ENCODE peak calls at places on chromosomes 4 and X, in ten cellular contexts. J, A, V, X, Q, S, B, I, N and F are unnamed samples.

GRCh38 chrX:40721489-40722106 is 13.7 kb downstream of the MED14 start:
- DNase-seq in B (no peak), S (no peak), J (no peak), V (no peak), I (no peak), X (peak), N (no peak), A (no peak), Q (no peak), F (no peak)

GRCh38 chr4:16897991-16898827 is at the start of gene LDB2:
- DNase-seq in B (peak), N (peak), X (no peak), A (peak), V (no peak), I (peak), J (no peak), S (peak), Q (peak), F (no peak)

GRCh38 chrX:18210470-18210869 is 10.2 kb downstream of the BEND2 start:
- DNase-seq in Q (peak), N (no peak), V (no peak), I (no peak), J (no peak), A (no peak), X (no peak), S (peak), B (no peak), F (no peak)

GRCh38 chr4:168630445-168631187 is 133.8 kb downstream of the PALLD start:
- DNase-seq in I (no peak), J (no peak), Q (peak), N (no peak), X (peak), A (no peak), S (peak), B (no peak), V (no peak), F (peak)

GRCh38 chr4:77040265-77040664 is 35.5 kb downstream of the CCNI start:
- DNase-seq in N (no peak), I (no peak), V (no peak), X (peak), S (peak), B (no peak), J (no peak), Q (no peak), A (no peak), F (peak)

GRCh38 chrX:139560221-139560620 is 29.7 kb downstream of the F9 start:
- DNase-seq in J (no peak), A (no peak), V (no peak), X (no peak), Q (peak), N (no peak), I (no peak), B (no peak), S (peak), F (no peak)

GRCh38 chr4:62431513-62431912 is 1231.4 kb downstream of the ADGRL3 start:
- DNase-seq in Q (no peak), B (no peak), S (no peak), A (no peak), I (no peak), N (no peak), J (no peak), X (peak), V (no peak), F (no peak)

GRCh38 chrX:112211459-112211858 is 128.9 kb upstream of the TRPC5 start:
- DNase-seq in I (no peak), S (peak), N (no peak), J (no peak), X (peak), Q (no peak), A (no peak), V (no peak), B (no peak), F (no peak)

GRCh38 chr4:78627046-78627965 is 75.7 kb downstream of the ANXA3 start:
- DNase-seq in Q (no peak), S (peak), A (no peak), X (peak), J (no peak), N (no peak), I (no peak), B (no peak), V (no peak), F (peak)

GRCh38 chr4:100631281-100631968 is 113.6 kb upstream of the EMCN start:
- DNase-seq in Q (no peak), J (no peak), V (no peak), B (no peak), A (no peak), I (no peak), N (no peak), S (no peak), X (peak), F (no peak)

GRCh38 chr4:132642196-132642817 is 506.8 kb upstream of the PCDH10 start:
- DNase-seq in N (no peak), S (peak), B (no peak), J (no peak), A (no peak), X (peak), V (no peak), Q (peak), I (no peak), F (no peak)

GRCh38 chrX:136806891-136807410 is 26.2 kb upstream of the ARHGEF6 start:
- DNase-seq in B (no peak), Q (no peak), X (no peak), V (no peak), I (no peak), S (no peak), J (no peak), N (no peak), A (no peak), F (no peak)

GRCh38 chr4:152979731-152980330 is 43.7 kb downstream of the FHDC1 start:
- DNase-seq in B (no peak), A (no peak), Q (no peak), V (no peak), I (no peak), N (no peak), S (no peak), J (no peak), X (peak), F (no peak)

GRCh38 chrX:40108959-40109287 is 11.2 kb upstream of the BCOR start:
- DNase-seq in N (peak), S (peak), J (peak), Q (peak), V (no peak), A (no peak), I (peak), B (peak), X (peak), F (no peak)

GRCh38 chr4:108774809-108775530 is 12.1 kb upstream of the ETNPPL start:
- DNase-seq in X (no peak), S (no peak), I (no peak), N (peak), J (no peak), A (no peak), V (no peak), B (no peak), Q (no peak), F (no peak)

GRCh38 chrX:39453847-39454645 is 643.7 kb downstream of the BCOR start:
- DNase-seq in S (no peak), N (no peak), X (no peak), I (no peak), B (no peak), Q (no peak), V (no peak), A (no peak), J (no peak), F (no peak)

GRCh38 chrX:11555759-11556158 is 110.0 kb downstream of the ARHGAP6 start:
- DNase-seq in X (no peak), I (no peak), N (no peak), J (no peak), V (no peak), S (peak), Q (peak), A (no peak), B (no peak), F (no peak)

GRCh38 chr4:159358226-159358625 is 255.3 kb downstream of the RAPGEF2 start:
- DNase-seq in B (no peak), X (peak), I (no peak), S (peak), A (peak), Q (peak), N (no peak), V (no peak), J (no peak), F (peak)

GRCh38 chr4:139857021-139857420 is 191.4 kb downstream of the MGST2 start:
- DNase-seq in X (no peak), Q (no peak), S (peak), J (no peak), I (no peak), B (no peak), A (no peak), N (no peak), V (no peak), F (no peak)

GRCh38 chrX:45070116-45071007 is 130.3 kb downstream of the DIPK2B start:
- DNase-seq in X (peak), N (no peak), A (no peak), V (no peak), I (no peak), B (no peak), S (peak), Q (peak), J (no peak), F (peak)

DNA sequence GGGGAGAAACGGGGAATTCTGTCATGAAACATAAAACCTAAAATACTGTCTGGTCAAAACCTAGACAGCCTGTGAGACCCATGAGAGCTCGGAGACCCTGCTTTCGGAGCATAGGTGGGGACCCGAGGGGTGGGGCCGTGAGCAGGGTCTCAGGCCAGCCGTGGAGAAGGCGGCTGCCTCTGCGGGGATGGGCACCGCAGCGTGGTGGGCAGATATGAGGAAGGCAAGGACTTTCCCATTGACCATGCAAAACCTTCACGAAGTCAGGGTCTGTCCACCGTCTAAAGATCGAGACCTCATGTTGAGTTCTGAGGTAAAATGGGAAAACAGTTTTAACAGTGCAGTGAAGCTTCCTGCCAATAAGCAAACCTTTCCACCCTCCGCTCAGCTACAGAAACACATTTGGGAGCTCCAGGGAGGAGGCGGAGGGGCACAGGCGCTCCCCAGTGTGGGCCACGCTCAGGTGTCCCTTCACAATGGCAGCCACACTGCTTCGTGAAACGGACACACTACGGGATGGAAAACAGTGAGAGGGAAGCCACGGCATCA is 74.4 kb downstream of the SORBS2 start:
- DNase-seq in A (no peak), V (no peak), S (no peak), N (no peak), J (no peak), X (no peak), B (no peak), I (peak), Q (no peak), F (no peak)
- H3K4me3 ChIP-seq in A (no peak), V (peak), S (peak), N (no peak), J (no peak), X (no peak), B (no peak), I (no peak), Q (no peak), F (no peak)

GRCh38 chrX:124018031-124018430 is 56.5 kb downstream of the STAG2 start:
- DNase-seq in Q (no peak), B (no peak), A (no peak), S (no peak), V (no peak), X (no peak), I (no peak), J (no peak), N (no peak), F (no peak)
- TF ChIP-seq CTCF in Q (peak), B (no peak), A (no peak), S (peak), V (peak), X (peak), I (no peak), J (no peak), N (no peak), F (no peak)

DNA sequence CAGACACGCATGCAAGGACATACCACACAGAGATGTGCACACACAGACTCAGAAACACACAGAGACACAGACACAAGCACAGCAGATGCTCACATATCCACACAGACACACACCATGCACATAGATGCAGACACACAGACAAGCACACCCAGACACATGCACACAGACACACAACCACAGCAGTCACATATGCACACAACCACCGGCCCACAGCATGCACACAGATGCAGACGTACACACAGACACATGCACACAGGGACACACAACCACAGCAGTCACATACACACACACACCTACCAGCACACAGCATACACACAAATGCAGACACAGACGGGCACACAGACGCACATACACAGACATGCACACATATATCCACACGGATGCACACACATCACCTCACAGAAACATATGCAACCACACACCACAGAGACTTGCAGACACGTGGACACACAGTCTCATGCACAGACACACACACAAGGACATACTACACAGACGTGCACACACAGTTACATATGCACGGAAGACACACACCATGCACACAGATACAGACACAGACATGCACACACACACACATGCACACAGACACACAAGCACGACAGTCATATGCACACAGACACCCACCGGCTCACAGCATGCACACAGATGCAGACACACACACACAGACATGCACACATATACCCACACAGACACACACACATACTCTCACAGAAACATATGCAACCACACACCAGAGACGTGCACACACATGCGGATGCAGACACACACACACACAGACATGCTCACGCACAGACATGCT is 25.2 kb upstream of the SLC25A6 start:
- DNase-seq in S (no peak), V (no peak), B (no peak), Q (no peak), N (no peak), X (no peak), A (no peak), I (no peak), J (no peak), F (no peak)
- H3K4me3 ChIP-seq in S (no peak), V (no peak), B (no peak), Q (no peak), N (no peak), X (no peak), A (no peak), I (no peak), J (no peak), F (no peak)

DNA sequence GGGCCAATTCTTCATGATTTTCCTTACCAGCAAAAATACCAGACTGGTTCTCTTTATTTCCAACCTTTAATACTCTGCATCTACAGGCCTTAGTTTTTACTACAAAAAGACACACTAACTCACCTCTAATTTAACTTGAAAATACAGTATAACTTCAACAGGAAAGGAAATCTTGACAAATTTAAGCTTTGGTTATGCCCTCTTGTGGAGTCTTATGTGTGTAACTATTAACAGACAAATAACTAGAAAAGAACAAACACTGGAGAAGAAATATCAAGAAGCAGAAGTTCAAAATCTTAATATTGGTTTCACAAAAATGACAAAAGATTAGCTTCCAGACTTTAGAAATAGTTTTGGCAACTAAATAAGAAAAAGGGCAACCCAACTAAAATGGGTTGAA is 33.0 kb downstream of the PPA2 start:
- DNase-seq in V (no peak), Q (no peak), A (no peak), I (no peak), S (no peak), J (no peak), X (no peak), N (no peak), B (no peak), F (no peak)
- TF ChIP-seq CTCF in V (no peak), Q (no peak), A (peak), I (no peak), S (no peak), J (no peak), X (no peak), N (no peak), B (no peak), F (no peak)

GRCh38 chrX:26208012-26208411 is 8.0 kb upstream of the MAGEB5 start:
- DNase-seq in J (no peak), I (no peak), X (no peak), B (no peak), N (no peak), Q (no peak), S (no peak), A (no peak), V (no peak), F (no peak)
- H3K4me3 ChIP-seq in J (no peak), I (no peak), X (no peak), B (no peak), N (no peak), Q (no peak), S (no peak), A (no peak), V (no peak), F (no peak)

GRCh38 chr4:20486433-20486832 is 213.8 kb upstream of the PACRGL start:
- DNase-seq in A (no peak), Q (no peak), J (no peak), I (no peak), S (no peak), V (no peak), N (no peak), X (no peak), B (no peak), F (no peak)

GRCh38 chr4:20487446-20487845 is 212.8 kb upstream of the PACRGL start:
- DNase-seq in X (no peak), N (no peak), V (no peak), A (no peak), B (no peak), S (peak), J (no peak), Q (no peak), I (no peak), F (no peak)

GRCh38 chr4:20487852-20488251 is 212.4 kb upstream of the PACRGL start:
- DNase-seq in I (no peak), N (no peak), V (no peak), A (no peak), S (peak), Q (no peak), X (no peak), B (no peak), J (no peak), F (no peak)

GRCh38 chr4:20493761-20494353 is 206.4 kb upstream of the PACRGL start:
- DNase-seq in I (no peak), S (peak), B (no peak), J (no peak), V (no peak), N (no peak), X (no peak), A (peak), Q (peak), F (no peak)

DNA sequence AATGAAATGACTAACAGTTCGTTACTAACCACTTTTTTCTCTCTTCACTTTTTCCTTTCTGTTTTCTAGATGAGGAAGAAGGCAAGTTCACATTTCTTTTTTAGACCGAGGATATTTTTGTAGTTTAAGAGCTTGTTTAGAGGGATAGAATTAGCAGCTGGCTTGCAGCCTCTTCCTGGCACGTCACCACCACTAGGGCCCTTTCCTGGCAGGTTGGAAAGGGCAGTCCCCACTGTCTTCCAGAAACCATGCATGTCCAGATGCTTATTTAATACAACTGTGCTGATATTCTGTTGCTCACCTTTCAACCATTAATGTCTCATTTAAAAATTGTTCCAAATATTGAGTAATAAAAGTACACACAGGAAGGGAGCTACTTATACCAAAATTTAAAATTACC is 209.5 kb upstream of the PACRGL start:
- DNase-seq in S (no peak), A (no peak), I (no peak), V (no peak), B (no peak), X (no peak), Q (no peak), N (no peak), J (no peak), F (no peak)
- TF ChIP-seq CTCF in S (peak), A (no peak), I (no peak), V (no peak), B (no peak), X (no peak), Q (no peak), N (no peak), J (no peak), F (no peak)